ENCODE peak calls at places on chromosomes 7 and 10, in five cellular contexts. One of them, this sample, is unnamed.

GRCh38 chr7:30594055-30594539 is 581 bp upstream of the GARS1 start:
- DNase-seq in LoVo: peak
- DNase-seq in naive thymus-derived CD8-positive, alpha-beta T cell: no peak
- DNase-seq in stimulated activated naive B cell treated with anti-CD40 and anti-IgM and Interleukin-4, amounts not matched to agents 10 μg/mL and 1 μg/mL and 100 μg/mL, for 72 hours: peak
- DNase-seq in endothelial cell: peak
- DNase-seq in this sample: peak

GRCh38 chr7:30707391-30708351 is 25.4 kb upstream of the CRHR2 start:
- DNase-seq in LoVo: no peak
- DNase-seq in naive thymus-derived CD8-positive, alpha-beta T cell: no peak
- DNase-seq in stimulated activated naive B cell treated with anti-CD40 and anti-IgM and Interleukin-4, amounts not matched to agents 10 μg/mL and 1 μg/mL and 100 μg/mL, for 72 hours: no peak
- DNase-seq in endothelial cell: no peak
- DNase-seq in this sample: no peak

GRCh38 chr10:89351402-89352038 is 23.7 kb downstream of the IFIT3 start:
- DNase-seq in LoVo: peak
- DNase-seq in naive thymus-derived CD8-positive, alpha-beta T cell: no peak
- DNase-seq in stimulated activated naive B cell treated with anti-CD40 and anti-IgM and Interleukin-4, amounts not matched to agents 10 μg/mL and 1 μg/mL and 100 μg/mL, for 72 hours: no peak
- DNase-seq in endothelial cell: no peak
- DNase-seq in this sample: no peak

GRCh38 chr7:21504021-21504420 is 38.8 kb upstream of the DNAH11 start:
- DNase-seq in LoVo: no peak
- DNase-seq in naive thymus-derived CD8-positive, alpha-beta T cell: no peak
- DNase-seq in stimulated activated naive B cell treated with anti-CD40 and anti-IgM and Interleukin-4, amounts not matched to agents 10 μg/mL and 1 μg/mL and 100 μg/mL, for 72 hours: no peak
- DNase-seq in endothelial cell: no peak
- DNase-seq in this sample: no peak

GRCh38 chr10:89836840-89837172 is 135.4 kb downstream of the KIF20B start:
- DNase-seq in LoVo: no peak
- DNase-seq in naive thymus-derived CD8-positive, alpha-beta T cell: no peak
- DNase-seq in stimulated activated naive B cell treated with anti-CD40 and anti-IgM and Interleukin-4, amounts not matched to agents 10 μg/mL and 1 μg/mL and 100 μg/mL, for 72 hours: no peak
- DNase-seq in endothelial cell: no peak
- DNase-seq in this sample: no peak

GRCh38 chr10:100827819-100828743 is 82.7 kb downstream of the PAX2 start:
- DNase-seq in LoVo: peak
- DNase-seq in naive thymus-derived CD8-positive, alpha-beta T cell: peak
- DNase-seq in stimulated activated naive B cell treated with anti-CD40 and anti-IgM and Interleukin-4, amounts not matched to agents 10 μg/mL and 1 μg/mL and 100 μg/mL, for 72 hours: peak
- DNase-seq in endothelial cell: peak
- DNase-seq in this sample: peak

GRCh38 chr7:86844608-86845007 is 200.9 kb downstream of the GRM3 start:
- DNase-seq in LoVo: no peak
- DNase-seq in naive thymus-derived CD8-positive, alpha-beta T cell: no peak
- DNase-seq in stimulated activated naive B cell treated with anti-CD40 and anti-IgM and Interleukin-4, amounts not matched to agents 10 μg/mL and 1 μg/mL and 100 μg/mL, for 72 hours: no peak
- DNase-seq in endothelial cell: no peak
- DNase-seq in this sample: no peak

GRCh38 chr10:43110318-43111071 is 27.8 kb upstream of the CSGALNACT2 start:
- DNase-seq in LoVo: no peak
- DNase-seq in naive thymus-derived CD8-positive, alpha-beta T cell: no peak
- DNase-seq in stimulated activated naive B cell treated with anti-CD40 and anti-IgM and Interleukin-4, amounts not matched to agents 10 μg/mL and 1 μg/mL and 100 μg/mL, for 72 hours: no peak
- DNase-seq in endothelial cell: no peak
- DNase-seq in this sample: no peak

GRCh38 chr10:120400601-120401000 is 56.4 kb upstream of the PLPP4 start:
- DNase-seq in LoVo: no peak
- DNase-seq in naive thymus-derived CD8-positive, alpha-beta T cell: no peak
- DNase-seq in stimulated activated naive B cell treated with anti-CD40 and anti-IgM and Interleukin-4, amounts not matched to agents 10 μg/mL and 1 μg/mL and 100 μg/mL, for 72 hours: no peak
- DNase-seq in endothelial cell: no peak
- DNase-seq in this sample: no peak

GRCh38 chr10:48289652-48290238 is 15.2 kb upstream of the FRMPD2 start:
- DNase-seq in LoVo: peak
- DNase-seq in naive thymus-derived CD8-positive, alpha-beta T cell: peak
- DNase-seq in stimulated activated naive B cell treated with anti-CD40 and anti-IgM and Interleukin-4, amounts not matched to agents 10 μg/mL and 1 μg/mL and 100 μg/mL, for 72 hours: peak
- DNase-seq in endothelial cell: peak
- DNase-seq in this sample: peak

GRCh38 chr10:69180525-69181204 is 631 bp downstream of the SUPV3L1 start:
- DNase-seq in LoVo: no peak
- DNase-seq in naive thymus-derived CD8-positive, alpha-beta T cell: peak
- DNase-seq in stimulated activated naive B cell treated with anti-CD40 and anti-IgM and Interleukin-4, amounts not matched to agents 10 μg/mL and 1 μg/mL and 100 μg/mL, for 72 hours: no peak
- DNase-seq in endothelial cell: no peak
- DNase-seq in this sample: peak

GRCh38 chr7:83155407-83155806 is 7.3 kb downstream of the PCLO start:
- DNase-seq in LoVo: no peak
- DNase-seq in naive thymus-derived CD8-positive, alpha-beta T cell: no peak
- DNase-seq in stimulated activated naive B cell treated with anti-CD40 and anti-IgM and Interleukin-4, amounts not matched to agents 10 μg/mL and 1 μg/mL and 100 μg/mL, for 72 hours: no peak
- DNase-seq in endothelial cell: no peak
- DNase-seq in this sample: no peak

This sample was measured in memory B cell.